ENCODE peak calls at places on chromosomes 1 and 21, in eight cellular contexts. D, X, Z, H, V, E, O and C are unnamed samples.

GRCh38 chr1:229810140-229810539 is 184.1 kb downstream of the URB2 start:
- DNase-seq in X (no peak), V (no peak), D (no peak), Z (no peak), O (no peak), H (no peak), E (no peak), C (no peak)

GRCh38 chr1:208242829-208243521 is 1.2 kb downstream of the PLXNA2 start:
- DNase-seq in X (no peak), Z (peak; percentile 64), O (no peak), V (peak; percentile 30), D (no peak), E (no peak), H (peak; percentile 13), C (no peak)

GRCh38 chr1:36300526-36300925 is 5.6 kb upstream of the SH3D21 start:
- DNase-seq in V (no peak), O (no peak), Z (no peak), D (peak; percentile 75), E (no peak), H (no peak), X (no peak), C (no peak)

GRCh38 chr1:12275370-12275769 is 45.5 kb downstream of the VPS13D start:
- DNase-seq in O (peak; percentile 53), Z (peak; percentile 73), E (no peak), V (peak; percentile 11), D (peak; percentile 39), H (peak; percentile 27), X (peak; percentile 29), C (no peak)

GRCh38 chr1:193065954-193066353 is 6.5 kb downstream of the RO60 start:
- DNase-seq in O (no peak), E (no peak), Z (no peak), V (no peak), H (no peak), X (no peak), D (no peak), C (no peak)

GRCh38 chr1:40014812-40015594 is 25.5 kb upstream of the CAP1 start:
- DNase-seq in D (peak; percentile 93), H (no peak), V (peak; percentile 35), Z (peak; percentile 85), E (no peak), O (no peak), X (peak; percentile 85), C (no peak)

GRCh38 chr21:32371913-32372314 is 20.9 kb downstream of the URB1 start:
- DNase-seq in D (peak; percentile 15), E (no peak), V (no peak), X (peak; percentile 83), O (no peak), Z (peak; percentile 83), H (no peak), C (no peak)

GRCh38 chr1:16230744-16231143 is 6.2 kb downstream of the CPLANE2 start:
- DNase-seq in O (peak; percentile 25), E (no peak), V (no peak), Z (no peak), H (no peak), X (no peak), D (no peak), C (no peak)

GRCh38 chr1:167473761-167474160 is 44.6 kb downstream of the CD247 start:
- DNase-seq in O (no peak), H (no peak), E (no peak), Z (no peak), X (no peak), D (no peak), V (no peak), C (no peak)

GRCh38 chr1:178093958-178094751 is at the start of gene RASAL2:
- DNase-seq in E (no peak), O (peak; percentile 83), D (peak; percentile 80), X (peak; percentile 75), H (no peak), Z (peak; percentile 82), V (peak; percentile 57), C (no peak)

GRCh38 chr1:182191716-182192115 is 130.2 kb upstream of the ZNF648 start:
- DNase-seq in E (no peak), O (no peak), H (no peak), V (no peak), D (no peak), Z (no peak), X (no peak), C (no peak)

GRCh38 chr21:34915364-34915834 is 133.7 kb downstream of the RUNX1 start:
- DNase-seq in H (no peak), O (no peak), E (no peak), X (peak; percentile 44), D (no peak), V (peak; percentile 39), Z (peak; percentile 47), C (no peak)

GRCh38 chr1:223556414-223557124 is 108.9 kb downstream of the CAPN8 start:
- DNase-seq in V (peak; percentile 59), O (no peak), E (peak; percentile 35), D (peak; percentile 38), H (no peak), Z (peak; percentile 27), X (peak; percentile 5), C (no peak)

GRCh38 chr21:42209801-42210479 is 9.0 kb upstream of the ABCG1 start:
- DNase-seq in V (no peak), O (no peak), H (no peak), D (peak; percentile 37), X (no peak), Z (no peak), E (no peak), C (no peak)

GRCh38 chr21:45482899-45483821 is 59.1 kb downstream of the SLC19A1 start:
- DNase-seq in E (no peak), H (peak; percentile 34), X (no peak), Z (no peak), D (no peak), V (no peak), O (no peak), C (peak; percentile 51)

GRCh38 chr21:42460391-42461184 is 35.4 kb downstream of the RSPH1 start:
- DNase-seq in Z (no peak), X (no peak), V (no peak), D (peak; percentile 19), H (peak; percentile 64), E (no peak), O (no peak), C (peak; percentile 82)

GRCh38 chr1:196516373-196516772 is 91.9 kb downstream of the KCNT2 start:
- DNase-seq in D (no peak), H (no peak), X (peak; percentile 16), V (no peak), O (no peak), E (no peak), Z (no peak), C (no peak)

GRCh38 chr1:228102791-228103620 is at the start of gene C1orf35:
- DNase-seq in X (peak; percentile 92), O (peak; percentile 97), H (peak; percentile 95), E (peak; percentile 84), V (peak; percentile 92), Z (peak; percentile 99), D (peak; percentile 85), C (peak; percentile 96)

GRCh38 chr1:185499986-185500626 is 183.1 kb upstream of the IVNS1ABP start:
- DNase-seq in V (peak; percentile 8), E (no peak), D (peak; percentile 89), Z (peak; percentile 82), O (no peak), X (peak; percentile 96), H (no peak), C (no peak)

GRCh38 chr1:64466033-64466432 is 3.9 kb upstream of the CACHD1 start:
- DNase-seq in X (no peak), H (no peak), Z (no peak), O (no peak), E (no peak), V (no peak), D (no peak), C (no peak)